ENCODE peak calls at places on chromosomes 5 and 9, in nine cellular contexts. U, A, V, K, X, E, C, D and O are unnamed samples.

GRCh38 chr5:89728750-89729149 is 680.8 kb downstream of the CETN3 start:
- DNase-seq in U (no peak), A (no peak), V (no peak), K (peak), X (peak), E (no peak), C (no peak), D (peak), O (peak)

GRCh38 chr5:16568875-16569580 is 47.8 kb downstream of the RETREG1 start:
- DNase-seq in U (peak), A (peak), V (peak), K (no peak), X (peak), E (peak), C (no peak), D (peak), O (no peak)

GRCh38 chr9:36815023-36815422 is 219.0 kb downstream of the PAX5 start:
- DNase-seq in U (no peak), A (no peak), V (no peak), K (no peak), X (no peak), E (no peak), C (no peak), D (no peak), O (no peak)

GRCh38 chr9:2346277-2346913 is 275.2 kb upstream of the VLDLR start:
- DNase-seq in U (no peak), A (no peak), V (no peak), K (no peak), X (no peak), E (no peak), C (no peak), D (no peak), O (no peak)

GRCh38 chr9:36798350-36799065 is 225.8 kb downstream of the MELK start:
- DNase-seq in U (peak), A (peak), V (no peak), K (no peak), X (peak), E (no peak), C (no peak), D (no peak), O (no peak)

GRCh38 chr9:9670454-9670853 is 942.3 kb downstream of the PTPRD start:
- DNase-seq in U (no peak), A (no peak), V (no peak), K (no peak), X (no peak), E (no peak), C (no peak), D (no peak), O (no peak)

GRCh38 chr9:75229605-75230332 is 141.5 kb downstream of the OSTF1 start:
- DNase-seq in U (no peak), A (peak), V (peak), K (no peak), X (no peak), E (no peak), C (peak), D (peak), O (no peak)

GRCh38 chr5:8396756-8397155 is 527.8 kb downstream of the MTRR start:
- DNase-seq in U (no peak), A (peak), V (no peak), K (peak), X (no peak), E (no peak), C (peak), D (no peak), O (no peak)

GRCh38 chr5:42836070-42836769 is 24.5 kb upstream of the SELENOP start:
- DNase-seq in U (no peak), A (no peak), V (no peak), K (no peak), X (no peak), E (no peak), C (no peak), D (no peak), O (no peak)

GRCh38 chr5:176730815-176731475 is 79.4 kb upstream of the UNC5A start:
- DNase-seq in U (no peak), A (no peak), V (peak), K (no peak), X (no peak), E (no peak), C (no peak), D (no peak), O (no peak)

GRCh38 chr5:140035881-140036280 is 7.2 kb downstream of the NRG2 start:
- DNase-seq in U (no peak), A (no peak), V (no peak), K (no peak), X (no peak), E (no peak), C (no peak), D (no peak), O (no peak)

GRCh38 chr9:134189475-134190231 is 25.3 kb upstream of the RNU6ATAC start:
- DNase-seq in U (peak), A (no peak), V (no peak), K (no peak), X (no peak), E (no peak), C (no peak), D (no peak), O (no peak)

GRCh38 chr5:34803974-34804373 is 35.0 kb upstream of the TTC23L start:
- DNase-seq in U (no peak), A (no peak), V (no peak), K (peak), X (no peak), E (no peak), C (no peak), D (peak), O (no peak)

GRCh38 chr5:145499483-145499882 is 335.7 kb downstream of the PRELID2 start:
- DNase-seq in U (no peak), A (no peak), V (no peak), K (peak), X (no peak), E (no peak), C (no peak), D (peak), O (no peak)

GRCh38 chr9:136624184-136624951 is 38.3 kb upstream of the EGFL7 start:
- DNase-seq in U (no peak), A (no peak), V (no peak), K (no peak), X (no peak), E (no peak), C (no peak), D (no peak), O (no peak)

GRCh38 chr5:34941936-34942335 is 12.6 kb downstream of the DNAJC21 start:
- DNase-seq in U (no peak), A (no peak), V (no peak), K (no peak), X (no peak), E (no peak), C (no peak), D (no peak), O (no peak)

GRCh38 chr5:57277085-57277484 is 103.2 kb downstream of the GPBP1 start:
- DNase-seq in U (no peak), A (no peak), V (no peak), K (no peak), X (no peak), E (no peak), C (no peak), D (peak), O (no peak)

GRCh38 chr5:66828551-66829421 is 232.6 kb downstream of the MAST4 start:
- DNase-seq in U (peak), A (peak), V (no peak), K (peak), X (peak), E (peak), C (peak), D (peak), O (peak)

GRCh38 chr9:112705773-112706427 is 12.0 kb downstream of the INIP start:
- DNase-seq in U (no peak), A (no peak), V (no peak), K (no peak), X (peak), E (no peak), C (no peak), D (peak), O (no peak)

GRCh38 chr9:108382267-108382666 is 473.5 kb downstream of the ACTL7B start:
- DNase-seq in U (peak), A (no peak), V (no peak), K (no peak), X (no peak), E (no peak), C (no peak), D (no peak), O (no peak)

GRCh38 chr5:90020575-90021535 is 388.7 kb downstream of the CETN3 start:
- DNase-seq in U (no peak), A (peak), V (no peak), K (peak), X (peak), E (no peak), C (peak), D (peak), O (peak)

GRCh38 chr9:131714161-131714646 is 25.7 kb downstream of the RAPGEF1 start:
- DNase-seq in U (no peak), A (peak), V (peak), K (no peak), X (no peak), E (no peak), C (no peak), D (peak), O (peak)

GRCh38 chr5:80959768-80960442 is at the start of gene RASGRF2:
- DNase-seq in U (no peak), A (peak), V (no peak), K (no peak), X (peak), E (no peak), C (no peak), D (no peak), O (no peak)